ENCODE peak calls at places on chromosomes 12 and 14, in eight cellular contexts. One of them, this sample, is unnamed.

GRCh38 chr12:13566286-13566685 is 369.8 kb downstream of the EMP1 start:
- DNase-seq in activated T-helper 1 cell treated with Interleukin-2 at 50 U/mL for 16 hours: no peak
- DNase-seq in choroid plexus epithelial cell: peak; percentile 1
- DNase-seq in HEK293T: no peak
- DNase-seq in effector memory CD8-positive, alpha-beta T cell: no peak
- DNase-seq in stimulated activated CD4-positive, alpha-beta T cell treated with anti-CD3 and anti-CD28 coated beads, Interleukin-12 subunit alpha, Interleukin-12 subunit beta, amount 100 ng/mL, for 4 hours: no peak
- DNase-seq in psoas muscle: no peak
- DNase-seq in anterior cingulate cortex: no peak
- DNase-seq in this sample: no peak

GRCh38 chr12:50110127-50110761 is 1.8 kb upstream of the COX14 start:
- DNase-seq in activated T-helper 1 cell treated with Interleukin-2 at 50 U/mL for 16 hours: no peak
- DNase-seq in choroid plexus epithelial cell: no peak
- DNase-seq in stimulated activated CD4-positive, alpha-beta T cell treated with anti-CD3 and anti-CD28 coated beads, Interleukin-12 subunit alpha, Interleukin-12 subunit beta, amount 100 ng/mL, for 4 hours: no peak
- DNase-seq in HEK293T: no peak
- DNase-seq in psoas muscle: peak; percentile 79
- DNase-seq in anterior cingulate cortex: no peak
- DNase-seq in effector memory CD8-positive, alpha-beta T cell: no peak
- DNase-seq in this sample: peak; percentile 65

GRCh38 chr14:105138021-105138541 is 30.5 kb downstream of the JAG2 start:
- DNase-seq in choroid plexus epithelial cell: no peak
- DNase-seq in anterior cingulate cortex: no peak
- DNase-seq in HEK293T: no peak
- DNase-seq in stimulated activated CD4-positive, alpha-beta T cell treated with anti-CD3 and anti-CD28 coated beads, Interleukin-12 subunit alpha, Interleukin-12 subunit beta, amount 100 ng/mL, for 4 hours: no peak
- DNase-seq in psoas muscle: no peak
- DNase-seq in activated T-helper 1 cell treated with Interleukin-2 at 50 U/mL for 16 hours: no peak
- DNase-seq in effector memory CD8-positive, alpha-beta T cell: no peak
- DNase-seq in this sample: no peak

GRCh38 chr12:31819427-31819826 is 90.6 kb upstream of the AMN1 start:
- DNase-seq in choroid plexus epithelial cell: no peak
- DNase-seq in stimulated activated CD4-positive, alpha-beta T cell treated with anti-CD3 and anti-CD28 coated beads, Interleukin-12 subunit alpha, Interleukin-12 subunit beta, amount 100 ng/mL, for 4 hours: no peak
- DNase-seq in psoas muscle: no peak
- DNase-seq in activated T-helper 1 cell treated with Interleukin-2 at 50 U/mL for 16 hours: no peak
- DNase-seq in anterior cingulate cortex: no peak
- DNase-seq in effector memory CD8-positive, alpha-beta T cell: no peak
- DNase-seq in HEK293T: no peak
- DNase-seq in this sample: no peak

GRCh38 chr12:17079251-17079909 is 473.4 kb upstream of the LMO3 start:
- DNase-seq in anterior cingulate cortex: no peak
- DNase-seq in HEK293T: no peak
- DNase-seq in choroid plexus epithelial cell: no peak
- DNase-seq in psoas muscle: no peak
- DNase-seq in effector memory CD8-positive, alpha-beta T cell: no peak
- DNase-seq in stimulated activated CD4-positive, alpha-beta T cell treated with anti-CD3 and anti-CD28 coated beads, Interleukin-12 subunit alpha, Interleukin-12 subunit beta, amount 100 ng/mL, for 4 hours: no peak
- DNase-seq in activated T-helper 1 cell treated with Interleukin-2 at 50 U/mL for 16 hours: no peak
- DNase-seq in this sample: no peak

GRCh38 chr14:100904307-100905019 is 941 bp upstream of the RTL1 start:
- DNase-seq in stimulated activated CD4-positive, alpha-beta T cell treated with anti-CD3 and anti-CD28 coated beads, Interleukin-12 subunit alpha, Interleukin-12 subunit beta, amount 100 ng/mL, for 4 hours: no peak
- DNase-seq in psoas muscle: no peak
- DNase-seq in choroid plexus epithelial cell: no peak
- DNase-seq in HEK293T: peak; percentile 39
- DNase-seq in anterior cingulate cortex: no peak
- DNase-seq in effector memory CD8-positive, alpha-beta T cell: no peak
- DNase-seq in activated T-helper 1 cell treated with Interleukin-2 at 50 U/mL for 16 hours: no peak
- DNase-seq in this sample: no peak

GRCh38 chr14:85250369-85250768 is 279.6 kb upstream of the FLRT2 start:
- DNase-seq in activated T-helper 1 cell treated with Interleukin-2 at 50 U/mL for 16 hours: no peak
- DNase-seq in choroid plexus epithelial cell: peak; percentile 44
- DNase-seq in effector memory CD8-positive, alpha-beta T cell: no peak
- DNase-seq in anterior cingulate cortex: no peak
- DNase-seq in stimulated activated CD4-positive, alpha-beta T cell treated with anti-CD3 and anti-CD28 coated beads, Interleukin-12 subunit alpha, Interleukin-12 subunit beta, amount 100 ng/mL, for 4 hours: no peak
- DNase-seq in HEK293T: no peak
- DNase-seq in psoas muscle: no peak
- DNase-seq in this sample: no peak

GRCh38 chr12:103879048-103879692 is 38.1 kb upstream of the NT5DC3 start:
- DNase-seq in anterior cingulate cortex: no peak
- DNase-seq in effector memory CD8-positive, alpha-beta T cell: no peak
- DNase-seq in stimulated activated CD4-positive, alpha-beta T cell treated with anti-CD3 and anti-CD28 coated beads, Interleukin-12 subunit alpha, Interleukin-12 subunit beta, amount 100 ng/mL, for 4 hours: no peak
- DNase-seq in activated T-helper 1 cell treated with Interleukin-2 at 50 U/mL for 16 hours: no peak
- DNase-seq in psoas muscle: no peak
- DNase-seq in choroid plexus epithelial cell: no peak
- DNase-seq in HEK293T: no peak
- DNase-seq in this sample: no peak

GRCh38 chr12:53328043-53328435 is 6.6 kb upstream of the AAAS start:
- DNase-seq in anterior cingulate cortex: no peak
- DNase-seq in choroid plexus epithelial cell: no peak
- DNase-seq in effector memory CD8-positive, alpha-beta T cell: no peak
- DNase-seq in activated T-helper 1 cell treated with Interleukin-2 at 50 U/mL for 16 hours: no peak
- DNase-seq in HEK293T: no peak
- DNase-seq in psoas muscle: peak; percentile 22
- DNase-seq in stimulated activated CD4-positive, alpha-beta T cell treated with anti-CD3 and anti-CD28 coated beads, Interleukin-12 subunit alpha, Interleukin-12 subunit beta, amount 100 ng/mL, for 4 hours: no peak
- DNase-seq in this sample: no peak

GRCh38 chr14:80356413-80356812 is 145.1 kb upstream of the DIO2 start:
- DNase-seq in psoas muscle: no peak
- DNase-seq in effector memory CD8-positive, alpha-beta T cell: no peak
- DNase-seq in HEK293T: no peak
- DNase-seq in stimulated activated CD4-positive, alpha-beta T cell treated with anti-CD3 and anti-CD28 coated beads, Interleukin-12 subunit alpha, Interleukin-12 subunit beta, amount 100 ng/mL, for 4 hours: no peak
- DNase-seq in anterior cingulate cortex: no peak
- DNase-seq in choroid plexus epithelial cell: peak; percentile 74
- DNase-seq in activated T-helper 1 cell treated with Interleukin-2 at 50 U/mL for 16 hours: no peak
- DNase-seq in this sample: no peak

This sample was measured in erythroblast.